ENCODE peak calls at places on chromosomes 7 and 10, in seven cellular contexts. E is body of pancreas; G is HL-60; P is GM23248; W is mammary epithelial cell; R is pancreas; A is CD8-positive, alpha-beta memory T cell. C is an unnamed sample.

GRCh38 chr7:127066974-127067373 is 185.8 kb downstream of the GRM8 start:
- DNase-seq in E (no peak), G (peak), P (no peak), W (no peak), R (no peak), A (no peak), C (no peak)

GRCh38 chr10:6597478-6597877 is 17.4 kb upstream of the PRKCQ start:
- DNase-seq in E (no peak), G (no peak), P (no peak), W (no peak), R (no peak), A (no peak), C (no peak)

GRCh38 chr10:69854685-69855345 is 53.1 kb downstream of the COL13A1 start:
- DNase-seq in E (no peak), G (no peak), P (no peak), W (no peak), R (no peak), A (no peak), C (no peak)

GRCh38 chr7:42914726-42915045 is 2.8 kb upstream of the C7orf25 start:
- DNase-seq in E (no peak), G (no peak), P (peak), W (no peak), R (no peak), A (no peak), C (no peak)

GRCh38 chr7:130154131-130154500 is 51.1 kb downstream of the TMEM209 start:
- DNase-seq in E (no peak), G (no peak), P (no peak), W (no peak), R (no peak), A (no peak), C (no peak)

GRCh38 chr10:123795846-123796590 is 95.6 kb downstream of the CPXM2 start:
- DNase-seq in E (no peak), G (no peak), P (no peak), W (no peak), R (no peak), A (no peak), C (no peak)

GRCh38 chr7:22627136-22627535 is 99.9 kb upstream of the IL6 start:
- DNase-seq in E (no peak), G (no peak), P (peak), W (no peak), R (no peak), A (no peak), C (no peak)

GRCh38 chr10:79176949-79177602 is 108.3 kb downstream of the ZMIZ1 start:
- DNase-seq in E (no peak), G (no peak), P (peak), W (no peak), R (no peak), A (no peak), C (no peak)

GRCh38 chr7:41979834-41980307 is 257.1 kb downstream of the GLI3 start:
- DNase-seq in E (no peak), G (no peak), P (peak), W (no peak), R (no peak), A (no peak), C (peak)

GRCh38 chr10:71528371-71529202 is 131.9 kb downstream of the CDH23 start:
- DNase-seq in E (no peak), G (no peak), P (no peak), W (no peak), R (no peak), A (no peak), C (no peak)

GRCh38 chr7:47947355-47947749 is 914 bp downstream of the PKD1L1 start:
- DNase-seq in E (no peak), G (no peak), P (no peak), W (no peak), R (no peak), A (no peak), C (no peak)

GRCh38 chr7:47951374-47951773 is 3.1 kb upstream of the PKD1L1 start:
- DNase-seq in E (no peak), G (no peak), P (no peak), W (no peak), R (no peak), A (no peak), C (no peak)

GRCh38 chr7:47950714-47951113 is 2.4 kb upstream of the PKD1L1 start:
- DNase-seq in E (no peak), G (no peak), P (no peak), W (no peak), R (no peak), A (no peak), C (no peak)

GRCh38 chr7:47948096-47948790 is at the start of gene PKD1L1:
- DNase-seq in E (no peak), G (no peak), P (no peak), W (no peak), R (no peak), A (no peak), C (no peak)

GRCh38 chr7:47949703-47950102 is 1.4 kb upstream of the PKD1L1 start:
- DNase-seq in E (no peak), G (no peak), P (no peak), W (no peak), R (no peak), A (no peak), C (no peak)
- H3K27ac ChIP-seq in E (no peak), G (no peak), P (no peak), W (no peak), R (no peak), A (no peak), C (no peak)

GRCh38 chr7:105677395-105677701 is 96.1 kb upstream of the EFCAB10 start:
- DNase-seq in E (no peak), G (peak), P (no peak), W (no peak), R (no peak), A (no peak), C (no peak)
- H3K4me3 ChIP-seq in E (no peak), G (peak), P (no peak), W (no peak), R (no peak), A (peak), C (no peak)

DNA sequence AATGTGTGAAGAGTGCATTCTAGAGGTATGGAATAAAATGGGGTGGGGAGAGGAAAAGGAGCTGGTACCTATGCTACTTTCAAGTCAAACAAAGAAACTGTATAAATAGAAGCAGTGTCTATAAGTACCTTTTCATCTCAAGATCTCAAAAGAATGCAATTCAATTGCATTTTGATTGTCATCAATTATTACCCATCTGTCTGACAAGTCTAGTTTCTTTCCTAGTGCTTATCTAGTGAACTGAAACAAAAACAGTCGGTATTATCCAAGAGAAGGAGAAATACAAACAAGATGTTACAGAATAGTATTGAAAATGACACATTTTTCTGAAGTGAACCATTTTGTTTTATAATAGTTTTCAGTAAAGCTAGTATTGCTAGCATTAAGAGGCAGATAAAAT is 754.5 kb upstream of the LRRN3 start:
- DNase-seq in E (no peak), G (no peak), P (no peak), W (no peak), R (no peak), A (no peak), C (no peak)
- H3K27ac ChIP-seq in E (no peak), G (no peak), P (no peak), W (no peak), R (no peak), A (no peak), C (no peak)

GRCh38 chr7:135971366-135971725 is 5.8 kb downstream of the MTPN start:
- DNase-seq in E (no peak), G (peak), P (no peak), W (no peak), R (no peak), A (no peak), C (no peak)

GRCh38 chr7:135977742-135978066 is 545 bp upstream of the MTPN start:
- DNase-seq in E (no peak), G (no peak), P (no peak), W (no peak), R (no peak), A (no peak), C (no peak)

GRCh38 chr7:135977020-135977741 is at the start of gene MTPN:
- DNase-seq in E (peak), G (peak), P (peak), W (peak), R (peak), A (peak), C (peak)

GRCh38 chr7:135976312-135977019 is 693 bp downstream of the MTPN start:
- DNase-seq in E (peak), G (peak), P (peak), W (peak), R (no peak), A (peak), C (no peak)

GRCh38 chr7:135974667-135975066 is 2.5 kb downstream of the MTPN start:
- DNase-seq in E (no peak), G (no peak), P (no peak), W (no peak), R (no peak), A (no peak), C (no peak)
- H3K4me3 ChIP-seq in E (no peak), G (peak), P (peak), W (no peak), R (no peak), A (no peak), C (no peak)

DNA sequence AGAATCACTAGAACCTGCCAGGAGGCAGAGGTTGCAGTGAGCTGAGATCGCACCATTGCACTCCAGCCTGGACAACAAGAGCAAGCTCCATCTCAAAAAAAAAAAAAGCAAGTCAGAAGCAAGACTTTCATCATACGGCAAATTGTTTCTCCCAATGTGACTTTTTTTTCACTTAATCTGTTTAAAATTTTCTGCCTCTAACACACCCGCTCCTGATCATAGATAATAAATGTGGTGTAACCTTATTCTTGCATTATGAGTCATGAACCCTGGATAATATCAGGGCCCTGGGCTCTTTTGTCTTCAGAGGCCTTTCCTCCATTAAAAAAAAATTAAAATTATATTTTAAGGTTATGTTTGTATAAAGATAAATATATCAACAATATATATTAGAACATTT is 111.4 kb upstream of the JCAD start:
- DNase-seq in E (no peak), G (no peak), P (peak), W (peak), R (no peak), A (no peak), C (no peak)
- H3K27ac ChIP-seq in E (no peak), G (no peak), P (peak), W (no peak), R (no peak), A (no peak), C (no peak)

DNA sequence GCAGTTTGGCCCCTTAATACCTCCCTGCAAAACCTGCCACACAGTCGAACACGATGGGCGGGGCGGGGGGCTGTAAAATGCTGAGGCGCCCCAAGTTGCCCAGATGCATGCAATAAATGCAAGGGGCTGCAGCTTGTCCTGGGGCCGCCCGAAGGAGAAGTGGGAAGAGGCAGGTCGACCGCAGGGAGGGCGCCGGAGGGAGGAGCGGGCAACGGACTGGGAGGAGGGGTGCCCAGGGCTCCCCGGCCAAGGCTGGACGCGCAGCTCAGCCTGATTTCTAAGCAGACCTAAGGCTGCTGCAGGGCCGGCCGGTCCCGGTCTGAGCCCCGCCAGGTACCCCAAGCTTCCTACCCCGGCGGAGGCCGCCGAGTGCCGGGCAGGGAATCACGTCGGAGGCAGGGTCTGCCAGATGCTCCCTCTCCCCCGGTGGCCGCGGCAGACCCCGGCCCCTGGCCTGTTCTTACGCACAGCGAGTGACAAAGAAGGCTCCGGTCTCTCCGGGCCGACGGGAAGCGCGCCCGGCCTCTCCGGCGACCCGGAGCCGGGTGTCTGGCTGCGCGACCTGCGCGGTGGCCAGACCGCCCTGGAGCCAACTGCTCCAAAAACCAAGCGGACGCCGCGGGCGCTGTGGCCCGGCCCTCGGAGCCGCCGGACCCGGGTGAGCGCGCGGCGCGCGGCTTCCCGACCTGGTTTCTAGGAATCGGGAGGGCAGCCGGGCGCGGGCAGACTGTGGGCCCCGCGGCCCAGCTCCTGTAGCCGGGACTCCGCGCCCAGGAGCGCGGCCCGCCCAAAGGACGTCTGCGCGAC is 740 bp upstream of the EBF3 start:
- DNase-seq in E (no peak), G (no peak), P (no peak), W (no peak), R (no peak), A (no peak), C (no peak)
- H3K4me3 ChIP-seq in E (no peak), G (peak), P (peak), W (no peak), R (peak), A (no peak), C (peak)

GRCh38 chr7:134986363-134987231 is at the start of gene AGBL3:
- DNase-seq in E (peak), G (peak), P (peak), W (peak), R (peak), A (peak), C (peak)
- H3K27ac ChIP-seq in E (peak), G (peak), P (peak), W (peak), R (peak), A (peak), C (peak)